ENCODE peak calls at places on chromosome 14, in eight cellular contexts. F, P, L, C, S, N, J and T are unnamed samples.

GRCh38 chr14:33678012-33678411 is 272.9 kb downstream of the EGLN3 start:
- DNase-seq in F (no peak), P (no peak), L (no peak), C (no peak), S (no peak), N (no peak), J (no peak), T (no peak)

GRCh38 chr14:32013083-32013482 is 64.0 kb upstream of the ARHGAP5 start:
- DNase-seq in F (no peak), P (no peak), L (no peak), C (no peak), S (no peak), N (no peak), J (no peak), T (no peak)

GRCh38 chr14:101587403-101587998 is 26.2 kb downstream of the DIO3 start:
- DNase-seq in F (no peak), P (no peak), L (no peak), C (no peak), S (no peak), N (no peak), J (no peak), T (no peak)

GRCh38 chr14:75273272-75274044 is 5.2 kb upstream of the FOS start:
- DNase-seq in F (no peak), P (no peak), L (no peak), C (no peak), S (no peak), N (no peak), J (peak), T (peak)

GRCh38 chr14:99728981-99729451 is 44.9 kb downstream of the CYP46A1 start:
- DNase-seq in F (no peak), P (no peak), L (no peak), C (no peak), S (no peak), N (no peak), J (no peak), T (no peak)

GRCh38 chr14:88698651-88699050 is 94.1 kb downstream of the EML5 start:
- DNase-seq in F (no peak), P (no peak), L (no peak), C (no peak), S (no peak), N (no peak), J (no peak), T (no peak)

GRCh38 chr14:93100570-93100969 is 15.2 kb downstream of the ITPK1 start:
- DNase-seq in F (no peak), P (no peak), L (no peak), C (peak), S (no peak), N (no peak), J (no peak), T (no peak)

GRCh38 chr14:104224516-104225281 is 86.3 kb downstream of the KIF26A start:
- DNase-seq in F (peak), P (no peak), L (peak), C (no peak), S (no peak), N (no peak), J (peak), T (no peak)

GRCh38 chr14:96039633-96040311 is 610 bp downstream of the C14orf132 start:
- DNase-seq in F (peak), P (no peak), L (peak), C (peak), S (no peak), N (no peak), J (peak), T (peak)

GRCh38 chr14:90512332-90512951 is 115.6 kb downstream of the CALM1 start:
- DNase-seq in F (no peak), P (no peak), L (no peak), C (no peak), S (no peak), N (no peak), J (no peak), T (no peak)

GRCh38 chr14:97459180-97459579 is 662.0 kb downstream of the VRK1 start:
- DNase-seq in F (no peak), P (no peak), L (no peak), C (peak), S (no peak), N (no peak), J (no peak), T (no peak)

GRCh38 chr14:77549451-77549850 is 50.8 kb upstream of the ISM2 start:
- DNase-seq in F (no peak), P (no peak), L (no peak), C (no peak), S (no peak), N (no peak), J (no peak), T (no peak)

GRCh38 chr14:91693342-91693741 is 38.5 kb downstream of the CATSPERB start:
- DNase-seq in F (no peak), P (no peak), L (no peak), C (no peak), S (no peak), N (no peak), J (no peak), T (peak)

GRCh38 chr14:49173765-49174373 is 412.3 kb downstream of the RPS29 start:
- DNase-seq in F (peak), P (no peak), L (peak), C (no peak), S (peak), N (peak), J (peak), T (peak)

GRCh38 chr14:102982852-102983470 is 60.5 kb downstream of the AMN start:
- DNase-seq in F (no peak), P (no peak), L (no peak), C (no peak), S (no peak), N (no peak), J (no peak), T (no peak)

GRCh38 chr14:59013672-59014298 is 174.7 kb upstream of the DAAM1 start:
- DNase-seq in F (no peak), P (no peak), L (no peak), C (no peak), S (no peak), N (no peak), J (peak), T (no peak)

GRCh38 chr14:51394804-51395203 is 154.8 kb downstream of the TMX1 start:
- DNase-seq in F (no peak), P (no peak), L (no peak), C (peak), S (no peak), N (no peak), J (no peak), T (no peak)

GRCh38 chr14:74825008-74825407 is 50.9 kb downstream of the PROX2 start:
- DNase-seq in F (no peak), P (no peak), L (peak), C (no peak), S (no peak), N (no peak), J (peak), T (peak)

GRCh38 chr14:24243336-24243836 is 963 bp upstream of the TINF2 start:
- DNase-seq in F (no peak), P (no peak), L (peak), C (no peak), S (no peak), N (no peak), J (no peak), T (no peak)

GRCh38 chr14:59265808-59266207 is 77.3 kb downstream of the DAAM1 start:
- DNase-seq in F (no peak), P (peak), L (no peak), C (no peak), S (no peak), N (no peak), J (no peak), T (no peak)

GRCh38 chr14:73722581-73722980 is 8.4 kb upstream of the PNMA1 start:
- DNase-seq in F (no peak), P (no peak), L (no peak), C (no peak), S (no peak), N (no peak), J (no peak), T (no peak)

GRCh38 chr14:77098470-77099353 is 654 bp downstream of the CIPC start:
- DNase-seq in F (peak), P (no peak), L (peak), C (no peak), S (peak), N (no peak), J (no peak), T (peak)

GRCh38 chr14:31362746-31363145 is 57.6 kb downstream of the HEATR5A start:
- DNase-seq in F (no peak), P (no peak), L (no peak), C (no peak), S (no peak), N (no peak), J (no peak), T (no peak)

GRCh38 chr14:61080591-61081010 is 99.6 kb downstream of the SLC38A6 start:
- DNase-seq in F (no peak), P (no peak), L (peak), C (no peak), S (no peak), N (no peak), J (no peak), T (peak)